ENCODE peak calls at places on chromosomes 3 and 15, in six cellular contexts. Q is GM12878, G is NT2/D1, P is H1, X is HepG2, T is K562. J is an unnamed sample. For H3K4me1, the result is how much of the 10 kb centered on the place peaks cover.

GRCh38 chr3:134423153-134423552 is 48.9 kb upstream of the AMOTL2 start:
- DNase-seq in T (no peak), P (no peak), Q (no peak), G (no peak), X (no peak), J (no peak)

GRCh38 chr3:124429129-124429815 is 301.0 kb upstream of the UMPS start:
- DNase-seq in T (no peak), X (no peak), G (no peak), P (no peak), Q (no peak), J (peak)

GRCh38 chr15:66621491-66622467 is 56.0 kb upstream of the LCTL start:
- DNase-seq in X (no peak), T (peak), G (peak), Q (no peak), P (peak), J (no peak)

GRCh38 chr15:93150910-93151309 is 61.9 kb upstream of the RGMA start:
- DNase-seq in T (no peak), X (no peak), G (no peak), Q (no peak), P (no peak), J (no peak)

GRCh38 chr3:73490453-73491311 is 134.1 kb downstream of the PDZRN3 start:
- DNase-seq in X (peak), G (peak), Q (no peak), T (no peak), P (no peak), J (no peak)

GRCh38 chr3:11950576-11950975 is 53.6 kb upstream of the SYN2 start:
- DNase-seq in P (no peak), Q (no peak), G (no peak), X (no peak), T (no peak), J (no peak)

GRCh38 chr15:99032935-99033334 is 25.3 kb upstream of the PGPEP1L start:
- DNase-seq in T (no peak), X (no peak), Q (no peak), G (no peak), P (no peak), J (no peak)

GRCh38 chr15:47726399-47726823 is 9.1 kb downstream of the SEMA6D start:
- DNase-seq in X (no peak), Q (no peak), T (no peak), G (no peak), P (no peak), J (no peak)

GRCh38 chr3:98999675-99000074 is 98.2 kb upstream of the DCBLD2 start:
- DNase-seq in T (no peak), X (no peak), P (no peak), G (no peak), Q (no peak), J (no peak)

GRCh38 chr3:80285370-80285769 is 517.6 kb upstream of the ROBO1 start:
- DNase-seq in P (no peak), G (no peak), Q (no peak), X (no peak), T (no peak), J (no peak)

GRCh38 chr3:36733162-36733696 is 31.1 kb downstream of the DCLK3 start:
- DNase-seq in T (no peak), P (no peak), Q (no peak), G (no peak), X (no peak), J (no peak)

GRCh38 chr3:37687966-37688365 is 173.7 kb upstream of the CTDSPL start:
- DNase-seq in X (no peak), T (no peak), Q (no peak), P (no peak), G (no peak), J (no peak)

GRCh38 chr15:88707766-88708165 is 69.0 kb downstream of the ISG20 start:
- DNase-seq in P (no peak), T (no peak), X (no peak), Q (no peak), G (no peak), J (no peak)

GRCh38 chr15:101055411-101055810 is 136.3 kb downstream of the LRRK1 start:
- DNase-seq in T (no peak), X (no peak), P (no peak), G (no peak), Q (no peak), J (no peak)

GRCh38 chr15:80093854-80094418 is 34.5 kb downstream of the ZFAND6 start:
- DNase-seq in G (no peak), P (no peak), T (peak), Q (no peak), X (no peak), J (no peak)

GRCh38 chr3:40920041-40920440 is 279.3 kb upstream of the CTNNB1 start:
- DNase-seq in G (peak), P (no peak), X (no peak), T (no peak), Q (peak), J (no peak)

GRCh38 chr3:156685752-156686151 is 11.4 kb downstream of the TIPARP start:
- DNase-seq in X (no peak), P (no peak), T (no peak), G (no peak), Q (no peak), J (no peak)

GRCh38 chr3:12780776-12781175 is 15.7 kb upstream of the CAND2 start:
- DNase-seq in T (no peak), Q (no peak), P (no peak), X (no peak), G (no peak), J (no peak)

GRCh38 chr3:98827221-98827620 is 64.1 kb downstream of the ST3GAL6 start:
- DNase-seq in G (no peak), Q (no peak), X (no peak), T (no peak), P (no peak), J (no peak)

GRCh38 chr3:33636125-33636855 is 81.8 kb downstream of the CLASP2 start:
- DNase-seq in P (no peak), G (peak), T (peak), Q (no peak), X (peak), J (peak)

GRCh38 chr3:16103472-16103871 is 71.0 kb upstream of the GALNT15 start:
- DNase-seq in G (no peak), P (no peak), X (peak), Q (no peak), T (no peak), J (no peak)

GRCh38 chr3:105362021-105362665 is 4.6 kb upstream of the ALCAM start:
- DNase-seq in T (no peak), P (no peak), Q (no peak), G (no peak), X (no peak), J (no peak)

GRCh38 chr3:33911525-33912322 is 113.3 kb downstream of the PDCD6IP start:
- DNase-seq in T (no peak), P (no peak), Q (no peak), G (no peak), X (no peak), J (peak)

GRCh38 chr3:175489406-175489805 is 630.3 kb downstream of the NAALADL2 start:
- DNase-seq in Q (no peak), T (no peak), P (no peak), X (no peak), G (no peak), J (no peak)

DNA sequence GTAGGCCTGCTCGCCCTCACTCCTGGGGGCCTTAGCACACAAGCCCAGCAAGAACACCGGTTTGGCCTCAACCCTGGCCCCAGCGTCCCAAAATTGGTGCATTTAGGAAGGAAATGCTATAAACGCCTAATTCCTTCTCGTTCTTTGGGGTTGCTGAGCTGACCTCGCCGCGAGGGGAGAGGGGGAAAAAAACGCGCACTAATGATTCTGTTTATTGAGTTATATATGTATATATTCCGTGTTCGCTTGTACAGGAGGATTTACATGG is 3.9 kb downstream of the FEZF2 start:
- DNase-seq in X (no peak), Q (no peak), G (no peak), P (no peak), T (no peak), J (no peak)
- H3K4me1 ChIP-seq in X (under half), Q (under half), G (under half), P (half or more), T (under half), J (under half)

GRCh38 chr3:185558395-185558794 is 6.0 kb upstream of the LIPH start:
- DNase-seq in X (peak), T (peak), Q (no peak), P (no peak), G (no peak), J (peak)
- TF ChIP-seq ZNF274 in X (no peak), T (no peak), Q (no peak), P (no peak), G (no peak), J (no peak)

GRCh38 chr3:56593455-56594158 is 36.6 kb downstream of the CCDC66 start:
- DNase-seq in Q (no peak), P (no peak), G (no peak), X (no peak), T (no peak), J (no peak)
- H3K4me1 ChIP-seq in Q (under half), P (under half), G (under half), X (under half), T (under half), J (under half)

GRCh38 chr3:153130312-153130977 is 31.6 kb upstream of the RAP2B start:
- DNase-seq in Q (peak), X (no peak), T (no peak), P (no peak), G (no peak), J (peak)
- TF ChIP-seq ZNF274 in Q (no peak), X (no peak), T (no peak), P (no peak), G (no peak), J (no peak)

GRCh38 chr15:78070049-78070698 is 7.3 kb downstream of the TBC1D2B start:
- DNase-seq in P (no peak), X (no peak), Q (no peak), G (no peak), T (no peak), J (no peak)
- H3K4me1 ChIP-seq in P (under half), X (half or more), Q (under half), G (under half), T (under half), J (under half)

GRCh38 chr15:38266247-38266996 is 13.8 kb downstream of the SPRED1 start:
- DNase-seq in X (no peak), T (no peak), P (no peak), Q (no peak), G (no peak), J (no peak)

GRCh38 chr15:38271895-38272294 is 19.3 kb downstream of the SPRED1 start:
- DNase-seq in G (no peak), P (no peak), T (no peak), X (no peak), Q (no peak), J (no peak)

GRCh38 chr15:38263996-38264395 is 11.4 kb downstream of the SPRED1 start:
- DNase-seq in X (no peak), G (no peak), P (no peak), Q (no peak), T (no peak), J (no peak)

DNA sequence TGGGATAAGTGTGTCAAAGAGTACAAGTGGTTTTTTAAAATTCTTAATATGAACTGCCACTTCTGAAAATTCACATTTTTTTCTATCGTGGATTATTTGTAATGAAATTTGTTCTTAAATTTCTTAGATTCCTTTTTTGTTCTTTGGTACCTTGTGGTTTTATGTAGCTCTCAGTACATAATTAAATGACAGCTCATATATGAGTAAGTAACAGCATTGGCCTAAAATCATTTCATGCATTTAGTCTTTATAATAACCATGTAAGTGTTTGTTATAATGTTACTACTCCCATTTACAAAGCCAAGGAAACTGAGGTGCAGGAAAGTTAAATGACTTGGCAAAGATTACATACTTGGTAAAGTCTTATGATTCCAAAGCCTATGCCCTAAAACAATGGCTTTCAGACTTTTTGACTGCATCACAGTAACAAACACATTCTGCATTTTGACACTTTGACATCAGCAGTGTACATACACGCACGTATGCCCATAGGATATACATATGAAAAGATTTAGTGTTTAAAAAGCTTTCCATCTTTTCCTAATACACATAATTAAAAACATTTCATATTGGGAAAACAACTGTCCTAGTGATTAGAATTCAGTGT is 14.9 kb downstream of the SPRED1 start:
- DNase-seq in G (no peak), X (no peak), P (no peak), T (no peak), Q (no peak), J (no peak)
- TF ChIP-seq ZNF274 in G (no peak), X (no peak), P (no peak), T (no peak), Q (no peak), J (no peak)

J was measured in HCT116.